ENCODE peak calls at places on chromosomes 5 and 9, in ten cellular contexts. G, T, V, C, R, B, A, O, N and U are unnamed samples.

GRCh38 chr5:139105621-139106071 is 92.5 kb downstream of the SIL1 start:
- DNase-seq in G (no peak), T (no peak), V (no peak), C (no peak), R (no peak), B (peak; percentile 39), A (no peak), O (no peak), N (peak; percentile 72), U (peak; percentile 33)

GRCh38 chr5:117652001-117652639 is 1077.5 kb upstream of the SEMA6A start:
- DNase-seq in G (no peak), T (no peak), V (no peak), C (no peak), R (peak; percentile 2), B (peak; percentile 39), A (no peak), O (no peak), N (no peak), U (no peak)

GRCh38 chr5:6328173-6328572 is 50.2 kb downstream of the MED10 start:
- DNase-seq in G (no peak), T (no peak), V (peak; percentile 20), C (no peak), R (peak; percentile 3), B (peak; percentile 80), A (no peak), O (no peak), N (no peak), U (no peak)

GRCh38 chr5:6849569-6849968 is 136.3 kb downstream of the TENT4A start:
- DNase-seq in G (no peak), T (no peak), V (peak; percentile 5), C (no peak), R (no peak), B (no peak), A (no peak), O (no peak), N (no peak), U (no peak)

GRCh38 chr5:72244862-72245371 is 75.1 kb downstream of the MRPS27 start:
- DNase-seq in G (no peak), T (no peak), V (peak; percentile 30), C (peak; percentile 14), R (peak; percentile 77), B (peak; percentile 71), A (no peak), O (no peak), N (peak; percentile 52), U (no peak)

GRCh38 chr9:128792978-128793686 is 6.1 kb downstream of the TBC1D13 start:
- DNase-seq in G (no peak), T (no peak), V (no peak), C (no peak), R (no peak), B (no peak), A (no peak), O (no peak), N (no peak), U (no peak)

GRCh38 chr9:137045294-137046093 is 483 bp downstream of the NPDC1 start:
- DNase-seq in G (no peak), T (no peak), V (no peak), C (no peak), R (peak; percentile 45), B (peak; percentile 62), A (no peak), O (no peak), N (no peak), U (no peak)

GRCh38 chr9:36192196-36192595 is 1.5 kb downstream of the CLTA start:
- DNase-seq in G (no peak), T (no peak), V (no peak), C (no peak), R (peak; percentile 22), B (peak; percentile 37), A (no peak), O (no peak), N (no peak), U (no peak)

GRCh38 chr9:83238871-83239624 is 176.1 kb upstream of the RASEF start:
- DNase-seq in G (no peak), T (peak; percentile 33), V (no peak), C (no peak), R (peak; percentile 38), B (peak; percentile 85), A (no peak), O (no peak), N (no peak), U (no peak)

GRCh38 chr5:96318569-96319100 is 114.4 kb downstream of the PCSK1 start:
- DNase-seq in G (no peak), T (no peak), V (no peak), C (no peak), R (no peak), B (no peak), A (no peak), O (no peak), N (no peak), U (no peak)

GRCh38 chr9:103444157-103444556 is 449.0 kb downstream of the CYLC2 start:
- DNase-seq in G (no peak), T (no peak), V (no peak), C (no peak), R (peak; percentile 0), B (no peak), A (no peak), O (no peak), N (no peak), U (no peak)

GRCh38 chr9:23736293-23736692 is 89.7 kb downstream of the ELAVL2 start:
- DNase-seq in G (no peak), T (no peak), V (no peak), C (no peak), R (no peak), B (no peak), A (no peak), O (no peak), N (no peak), U (no peak)

GRCh38 chr9:35954942-35955546 is 2.9 kb downstream of the OR2S2 start:
- DNase-seq in G (no peak), T (no peak), V (peak; percentile 69), C (peak; percentile 25), R (peak; percentile 91), B (peak; percentile 75), A (no peak), O (peak; percentile 37), N (no peak), U (no peak)

GRCh38 chr9:14515564-14516198 is 177.6 kb downstream of the ZDHHC21 start:
- DNase-seq in G (no peak), T (no peak), V (no peak), C (no peak), R (no peak), B (no peak), A (no peak), O (peak; percentile 18), N (no peak), U (no peak)

GRCh38 chr5:176355400-176356178 is 6.0 kb downstream of the KIAA1191 start:
- DNase-seq in G (no peak), T (no peak), V (no peak), C (no peak), R (no peak), B (no peak), A (no peak), O (no peak), N (no peak), U (no peak)
- TF ChIP-seq CTCF in G (no peak), T (no peak), V (peak; percentile 14), C (no peak), R (no peak), B (no peak), A (no peak), O (no peak), N (no peak), U (no peak)

DNA sequence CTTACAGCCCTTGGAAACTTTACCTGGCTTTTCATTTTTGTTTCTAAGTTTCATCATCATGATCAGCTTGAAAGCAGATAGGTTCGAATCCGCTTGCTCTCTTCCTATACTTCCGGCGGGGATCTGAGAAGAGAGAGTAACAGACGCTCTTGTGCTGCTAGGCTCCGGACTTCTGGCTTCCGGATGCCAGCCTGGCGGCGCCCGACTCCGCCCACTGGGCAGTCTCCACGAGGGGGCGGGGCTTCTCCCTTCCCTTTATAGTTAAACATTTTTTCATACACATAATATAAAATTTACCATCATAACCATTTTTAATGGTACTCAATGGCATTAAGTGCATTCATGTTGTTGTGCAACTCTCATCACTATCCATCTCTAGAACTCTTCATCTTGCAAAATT is 49.5 kb upstream of the ELOVL7 start:
- DNase-seq in G (no peak), T (no peak), V (no peak), C (no peak), R (no peak), B (no peak), A (no peak), O (no peak), N (no peak), U (no peak)
- TF ChIP-seq CTCF in G (no peak), T (no peak), V (no peak), C (no peak), R (no peak), B (no peak), A (no peak), O (no peak), N (no peak), U (no peak)

GRCh38 chr5:126479810-126480209 is 56.6 kb downstream of the GRAMD2B start:
- DNase-seq in G (no peak), T (no peak), V (no peak), C (no peak), R (no peak), B (no peak), A (no peak), O (no peak), N (no peak), U (no peak)
- TF ChIP-seq CTCF in G (no peak), T (no peak), V (no peak), C (no peak), R (no peak), B (no peak), A (no peak), O (no peak), N (no peak), U (no peak)

GRCh38 chr5:157357823-157358222 is 91.9 kb downstream of the CYFIP2 start:
- DNase-seq in G (no peak), T (no peak), V (no peak), C (no peak), R (no peak), B (no peak), A (peak; percentile 9), O (no peak), N (no peak), U (no peak)

GRCh38 chr5:157356576-157356975 is 90.7 kb downstream of the CYFIP2 start:
- DNase-seq in G (no peak), T (no peak), V (no peak), C (no peak), R (no peak), B (no peak), A (peak; percentile 0), O (no peak), N (no peak), U (no peak)

GRCh38 chr5:157351386-157352089 is 85.6 kb downstream of the CYFIP2 start:
- DNase-seq in G (no peak), T (no peak), V (no peak), C (no peak), R (peak; percentile 37), B (no peak), A (peak; percentile 23), O (no peak), N (no peak), U (no peak)

GRCh38 chr5:157352756-157353340 is 86.9 kb downstream of the CYFIP2 start:
- DNase-seq in G (no peak), T (no peak), V (no peak), C (no peak), R (no peak), B (no peak), A (peak; percentile 34), O (no peak), N (no peak), U (peak; percentile 38)

DNA sequence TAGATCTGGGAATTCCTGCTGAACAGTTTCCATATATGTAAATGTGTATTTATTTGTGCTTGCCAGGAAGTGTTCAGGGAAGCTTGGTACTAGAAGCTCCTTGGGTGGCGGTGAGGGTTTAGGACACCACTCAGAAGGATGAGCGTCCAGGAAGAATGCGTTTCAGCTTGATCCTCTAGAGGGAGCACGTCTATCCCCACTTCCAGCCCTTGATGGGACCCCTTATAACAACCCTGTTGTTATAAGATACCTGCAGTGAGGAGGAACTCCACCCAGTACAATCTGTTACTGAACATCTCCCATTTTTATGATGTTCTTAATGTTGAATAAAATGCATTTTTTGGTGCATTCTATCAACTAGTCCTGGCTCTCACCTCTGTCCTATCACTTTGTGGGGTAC is 88.9 kb downstream of the CYFIP2 start:
- DNase-seq in G (no peak), T (no peak), V (no peak), C (no peak), R (no peak), B (no peak), A (peak; percentile 11), O (no peak), N (no peak), U (no peak)
- TF ChIP-seq CTCF in G (no peak), T (no peak), V (peak; percentile 28), C (no peak), R (peak; percentile 46), B (peak; percentile 50), A (peak; percentile 13), O (no peak), N (no peak), U (peak; percentile 9)